ENCODE peak calls at places on chromosomes 4 and X, in eight cellular contexts. A, B, Q, D, M, V, I and C are unnamed samples.

GRCh38 chrX:107565916-107566602 is 62.3 kb upstream of the PRPS1 start:
- DNase-seq in A (peak; percentile 30), B (no peak), Q (no peak), D (no peak), M (peak; percentile 82), V (no peak), I (peak; percentile 79), C (no peak)

GRCh38 chrX:155313766-155314165 is 20.6 kb downstream of the CLIC2 start:
- DNase-seq in A (peak; percentile 43), B (no peak), Q (no peak), D (no peak), M (no peak), V (no peak), I (no peak), C (no peak)

GRCh38 chr4:68651932-68652331 is 18.5 kb downstream of the UGT2B15 start:
- DNase-seq in A (no peak), B (no peak), Q (no peak), D (no peak), M (no peak), V (no peak), I (no peak), C (no peak)

GRCh38 chr4:119135721-119136121 is at the start of gene MYOZ2:
- DNase-seq in A (no peak), B (no peak), Q (no peak), D (no peak), M (peak; percentile 70), V (no peak), I (no peak), C (no peak)

GRCh38 chr4:125181804-125182203 is 133.0 kb upstream of the FAT4 start:
- DNase-seq in A (no peak), B (no peak), Q (no peak), D (no peak), M (no peak), V (no peak), I (no peak), C (no peak)

GRCh38 chr4:60019180-60019579 is 1180.9 kb upstream of the ADGRL3 start:
- DNase-seq in A (no peak), B (no peak), Q (no peak), D (no peak), M (no peak), V (no peak), I (no peak), C (no peak)

GRCh38 chr4:41257257-41257900 is 651 bp downstream of the UCHL1 start:
- DNase-seq in A (peak; percentile 79), B (peak; percentile 76), Q (peak; percentile 72), D (no peak), M (peak; percentile 47), V (peak; percentile 55), I (peak; percentile 66), C (no peak)

GRCh38 chr4:22434895-22435294 is 81.0 kb downstream of the ADGRA3 start:
- DNase-seq in A (peak; percentile 59), B (no peak), Q (no peak), D (no peak), M (peak; percentile 76), V (peak; percentile 68), I (peak; percentile 86), C (peak; percentile 8)

GRCh38 chr4:28686618-28687017 is 1826.0 kb downstream of the STIM2 start:
- DNase-seq in A (peak; percentile 33), B (no peak), Q (no peak), D (no peak), M (peak; percentile 68), V (peak; percentile 6), I (peak; percentile 69), C (no peak)

GRCh38 chr4:169404959-169405358 is 134.2 kb upstream of the SH3RF1 start:
- DNase-seq in A (peak; percentile 19), B (no peak), Q (no peak), D (no peak), M (no peak), V (no peak), I (peak; percentile 39), C (no peak)

GRCh38 chrX:117510453-117510852 is 606.2 kb downstream of the KLHL13 start:
- DNase-seq in A (peak; percentile 1), B (no peak), Q (no peak), D (no peak), M (peak; percentile 38), V (no peak), I (no peak), C (no peak)

GRCh38 chr4:174522183-174523002 is at the start of gene HPGD:
- DNase-seq in A (peak; percentile 73), B (peak; percentile 74), Q (peak; percentile 76), D (peak; percentile 67), M (peak; percentile 76), V (no peak), I (peak; percentile 14), C (peak; percentile 44)

DNA sequence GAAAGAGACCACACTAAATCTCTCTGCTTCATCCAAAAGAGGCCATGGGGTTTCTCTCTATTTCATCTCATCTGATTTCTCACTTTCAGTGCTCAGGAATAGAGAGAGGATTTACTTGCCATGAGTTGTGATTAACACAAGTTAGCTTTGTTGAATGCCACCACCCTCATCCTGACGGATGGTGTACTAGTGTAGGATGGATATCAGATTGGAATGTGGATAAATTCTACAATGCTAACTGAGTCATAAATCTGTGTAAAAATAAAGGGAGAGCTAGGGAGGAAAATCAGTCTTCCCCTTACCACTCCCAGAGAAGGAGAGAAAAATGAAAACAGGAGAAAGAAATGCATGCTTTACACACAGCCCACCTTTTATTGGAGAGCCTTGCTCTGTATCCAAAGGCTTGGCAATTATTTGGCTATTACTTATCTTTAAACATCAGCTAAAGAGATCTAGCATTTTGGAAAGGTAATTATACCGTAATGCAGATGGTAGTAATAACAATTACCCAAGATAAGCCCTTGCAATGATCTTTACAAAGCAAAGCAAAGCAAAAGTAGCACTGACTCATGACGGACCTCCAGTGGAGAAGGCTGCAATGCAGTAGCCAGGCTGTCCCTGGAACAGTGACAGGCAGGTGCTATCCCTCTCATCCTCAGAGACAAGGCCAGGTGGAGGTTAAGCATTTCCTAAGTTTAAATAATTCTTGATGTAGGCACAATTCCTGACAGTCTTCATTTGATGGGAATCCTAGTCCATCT is 306.3 kb upstream of the PPARGC1A start:
- DNase-seq in A (no peak), B (no peak), Q (no peak), D (no peak), M (no peak), V (no peak), I (peak; percentile 14), C (no peak)
- H3K4me3 ChIP-seq in A (no peak overlapping the region), B (no peak overlapping the region), Q (no peak overlapping the region), D (no peak overlapping the region), M (no peak overlapping the region), V (no peak overlapping the region), I (no peak overlapping the region), C (no peak overlapping the region)

DNA sequence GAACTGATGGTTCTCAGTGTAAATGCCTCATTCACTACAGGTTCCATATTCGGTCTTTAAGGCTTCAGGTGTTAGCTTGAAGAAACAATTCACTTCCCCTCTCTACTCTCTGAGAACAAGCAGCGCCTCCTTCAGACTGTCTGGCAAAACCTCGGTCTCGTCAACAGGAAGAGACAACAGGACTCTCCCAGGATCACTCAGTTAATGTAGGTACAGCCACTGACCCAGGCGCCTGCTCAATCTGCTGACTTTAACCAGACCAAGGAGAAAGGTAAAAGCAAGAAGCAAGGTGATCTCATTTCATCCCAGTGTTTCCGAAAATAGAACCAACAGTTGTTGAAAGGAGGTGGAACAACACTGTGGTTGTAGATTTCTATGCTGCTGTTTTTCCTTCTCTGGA is 102.2 kb downstream of the SLC2A9 start:
- DNase-seq in A (no peak), B (no peak), Q (no peak), D (no peak), M (peak; percentile 39), V (no peak), I (no peak), C (no peak)
- H3K4me3 ChIP-seq in A (no peak overlapping the region), B (no peak overlapping the region), Q (no peak overlapping the region), D (no peak overlapping the region), M (no peak overlapping the region), V (no peak overlapping the region), I (no peak overlapping the region), C (no peak overlapping the region)

GRCh38 chr4:112127048-112127637 is 18.1 kb upstream of the FAM241A start:
- DNase-seq in A (no peak), B (no peak), Q (no peak), D (no peak), M (no peak), V (peak; percentile 23), I (peak; percentile 48), C (no peak)
- H3K4me3 ChIP-seq in A (no peak overlapping the region), B (peak overlapping the region; percentile 4), Q (no peak overlapping the region), D (no peak overlapping the region), M (no peak overlapping the region), V (no peak overlapping the region), I (no peak overlapping the region), C (no peak overlapping the region)

GRCh38 chr4:15755321-15755750 is 22.8 kb upstream of the CD38 start:
- DNase-seq in A (no peak), B (no peak), Q (no peak), D (no peak), M (no peak), V (peak; percentile 69), I (peak; percentile 85), C (no peak)
- H3K4me3 ChIP-seq in A (no peak overlapping the region), B (no peak overlapping the region), Q (no peak overlapping the region), D (no peak overlapping the region), M (no peak overlapping the region), V (no peak overlapping the region), I (no peak overlapping the region), C (no peak overlapping the region)

GRCh38 chr4:42626629-42627028 is 30.3 kb downstream of the ATP8A1 start:
- DNase-seq in A (no peak), B (no peak), Q (no peak), D (no peak), M (no peak), V (no peak), I (no peak), C (no peak)

GRCh38 chr4:42628740-42629139 is 28.2 kb downstream of the ATP8A1 start:
- DNase-seq in A (no peak), B (no peak), Q (no peak), D (no peak), M (no peak), V (no peak), I (no peak), C (no peak)

GRCh38 chr4:42630908-42631307 is 26.0 kb downstream of the ATP8A1 start:
- DNase-seq in A (no peak), B (no peak), Q (no peak), D (no peak), M (no peak), V (no peak), I (no peak), C (no peak)

GRCh38 chr4:42625366-42625765 is 31.5 kb downstream of the ATP8A1 start:
- DNase-seq in A (no peak), B (no peak), Q (no peak), D (no peak), M (no peak), V (no peak), I (no peak), C (no peak)

GRCh38 chr4:42627887-42628646 is 28.8 kb downstream of the ATP8A1 start:
- DNase-seq in A (peak; percentile 0), B (peak; percentile 81), Q (peak; percentile 68), D (peak; percentile 67), M (no peak), V (no peak), I (no peak), C (no peak)
- H3K4me3 ChIP-seq in A (no peak overlapping the region), B (no peak overlapping the region), Q (no peak overlapping the region), D (peak overlapping the region; percentile 1), M (no peak overlapping the region), V (no peak overlapping the region), I (no peak overlapping the region), C (no peak overlapping the region)